ENCODE peak calls at places on chromosomes 2 and 18, in seven cellular contexts. S is right cardiac atrium, W is H9, Y is AG04450, N is GM20000, O is HS-5, V is NT2/D1. R is an unnamed sample.

GRCh38 chr2:70083344-70084156 is 3.7 kb upstream of the PCBP1 start:
- DNase-seq in S (no peak), W (no peak), Y (no peak), N (peak), O (peak), V (no peak), R (no peak)

GRCh38 chr2:112803691-112804521 is 19.6 kb upstream of the IL1A start:
- DNase-seq in S (no peak), W (no peak), Y (peak), N (peak), O (peak), V (no peak), R (no peak)

GRCh38 chr2:197013098-197013497 is 86.6 kb upstream of the PGAP1 start:
- DNase-seq in S (no peak), W (no peak), Y (no peak), N (no peak), O (no peak), V (no peak), R (no peak)

GRCh38 chr2:74026674-74027294 is 42.1 kb downstream of the TET3 start:
- DNase-seq in S (no peak), W (no peak), Y (no peak), N (no peak), O (no peak), V (no peak), R (no peak)

GRCh38 chr2:127641846-127642510 is 4.0 kb upstream of the GPR17 start:
- DNase-seq in S (peak), W (no peak), Y (no peak), N (no peak), O (no peak), V (no peak), R (no peak)

GRCh38 chr2:51103205-51103604 is 71.3 kb upstream of the NRXN1 start:
- DNase-seq in S (no peak), W (peak), Y (peak), N (no peak), O (peak), V (peak), R (no peak)

GRCh38 chr2:207790898-207791297 is 21.2 kb upstream of the FZD5 start:
- DNase-seq in S (no peak), W (no peak), Y (no peak), N (no peak), O (no peak), V (no peak), R (no peak)

GRCh38 chr2:27716301-27717069 is 52.8 kb downstream of the SLC4A1AP start:
- DNase-seq in S (no peak), W (peak), Y (no peak), N (no peak), O (no peak), V (no peak), R (no peak)

GRCh38 chr2:144947709-144948037 is 427.8 kb upstream of the ZEB2 start:
- DNase-seq in S (no peak), W (no peak), Y (no peak), N (no peak), O (no peak), V (no peak), R (no peak)

GRCh38 chr2:77484026-77484425 is 38.1 kb downstream of the LRRTM4 start:
- DNase-seq in S (no peak), W (no peak), Y (no peak), N (no peak), O (no peak), V (peak), R (no peak)

GRCh38 chr2:187434342-187434785 is 13.7 kb downstream of the CALCRL start:
- DNase-seq in S (no peak), W (no peak), Y (no peak), N (no peak), O (no peak), V (no peak), R (no peak)

GRCh38 chr2:214504599-214505376 is 93.9 kb downstream of the VWC2L start:
- DNase-seq in S (no peak), W (no peak), Y (no peak), N (no peak), O (no peak), V (no peak), R (no peak)

GRCh38 chr2:138267161-138267901 is 234.2 kb upstream of the SPOPL start:
- DNase-seq in S (no peak), W (no peak), Y (peak), N (peak), O (peak), V (no peak), R (no peak)

GRCh38 chr18:35026407-35027061 is 14.7 kb upstream of the MAPRE2 start:
- DNase-seq in S (no peak), W (peak), Y (no peak), N (no peak), O (no peak), V (no peak), R (no peak)

GRCh38 chr2:238132463-238133450 is 5.7 kb upstream of the KLHL30 start:
- DNase-seq in S (peak), W (no peak), Y (no peak), N (no peak), O (no peak), V (no peak), R (no peak)

GRCh38 chr18:70181015-70181414 is 24.5 kb downstream of the RTTN start:
- DNase-seq in S (no peak), W (no peak), Y (peak), N (no peak), O (peak), V (no peak), R (no peak)

GRCh38 chr2:42464631-42465030 is 29.2 kb downstream of the KCNG3 start:
- DNase-seq in S (no peak), W (no peak), Y (no peak), N (no peak), O (no peak), V (no peak), R (no peak)

GRCh38 chr2:33214436-33214835 is 262.0 kb upstream of the RASGRP3 start:
- DNase-seq in S (no peak), W (no peak), Y (no peak), N (no peak), O (no peak), V (no peak), R (no peak)

GRCh38 chr18:49456794-49457193 is 3.7 kb downstream of the DYM start:
- DNase-seq in S (no peak), W (no peak), Y (no peak), N (no peak), O (no peak), V (no peak), R (no peak)

GRCh38 chr2:119517433-119517832 is 6.8 kb downstream of the SCTR start:
- DNase-seq in S (peak), W (peak), Y (no peak), N (peak), O (peak), V (peak), R (no peak)

GRCh38 chr18:68275616-68276015 is 439.3 kb downstream of the TMX3 start:
- DNase-seq in S (no peak), W (no peak), Y (peak), N (no peak), O (peak), V (no peak), R (no peak)

GRCh38 chr18:50405582-50406271 is 30.9 kb downstream of the SKA1 start:
- DNase-seq in S (no peak), W (peak), Y (no peak), N (no peak), O (no peak), V (no peak), R (no peak)

GRCh38 chr18:38497281-38497680 is 931.7 kb upstream of the CELF4 start:
- DNase-seq in S (no peak), W (no peak), Y (no peak), N (no peak), O (no peak), V (no peak), R (no peak)

GRCh38 chr2:96470636-96471035 is 34.5 kb downstream of the NEURL3 start:
- DNase-seq in S (peak), W (peak), Y (no peak), N (peak), O (no peak), V (no peak), R (peak)

GRCh38 chr2:159960413-159960812 is 102.0 kb downstream of the PLA2R1 start:
- DNase-seq in S (no peak), W (no peak), Y (peak), N (peak), O (peak), V (no peak), R (no peak)

GRCh38 chr2:165911231-165911630 is 42.3 kb downstream of the TTC21B start:
- DNase-seq in S (no peak), W (no peak), Y (no peak), N (no peak), O (peak), V (no peak), R (no peak)

GRCh38 chr2:74025971-74026612 is 41.4 kb downstream of the TET3 start:
- DNase-seq in S (no peak), W (peak), Y (no peak), N (no peak), O (no peak), V (no peak), R (no peak)

GRCh38 chr2:106025796-106026195 is 168.3 kb downstream of the UXS1 start:
- DNase-seq in S (no peak), W (no peak), Y (no peak), N (no peak), O (no peak), V (no peak), R (no peak)

GRCh38 chr2:100780203-100781008 is 39.5 kb upstream of the NPAS2 start:
- DNase-seq in S (no peak), W (no peak), Y (no peak), N (no peak), O (peak), V (no peak), R (no peak)

GRCh38 chr2:23385748-23386421 is 906 bp downstream of the KLHL29 start:
- DNase-seq in S (peak), W (no peak), Y (no peak), N (peak), O (no peak), V (no peak), R (no peak)

GRCh38 chr2:233867993-233868532 is at the start of gene MSL3B:
- DNase-seq in S (peak), W (peak), Y (no peak), N (peak), O (peak), V (no peak), R (no peak)

GRCh38 chr18:63467699-63468098 is 9.1 kb upstream of the SERPINB5 start:
- DNase-seq in S (no peak), W (no peak), Y (no peak), N (no peak), O (no peak), V (no peak), R (no peak)

GRCh38 chr2:36348721-36349120 is 6.9 kb upstream of the CRIM1 start:
- DNase-seq in S (no peak), W (no peak), Y (no peak), N (no peak), O (no peak), V (no peak), R (no peak)

R was measured in central memory CD8-positive, alpha-beta T cell.